ENCODE peak calls at places on chromosome 21, in five cellular contexts. L is stimulated activated CD4-positive, alpha-beta T cell treated with anti-CD3 and anti-CD28 coated beads, Interleukin-15, amount 100 ng/mL, for 1 hour; Y is caudate nucleus; B is HTR-8/SVneo; S is astrocyte. U is an unnamed sample.

GRCh38 chr21:42525228-42525604 is 11.6 kb downstream of the SLC37A1 start:
- DNase-seq in L (no peak), Y (no peak), B (no peak), S (no peak), U (no peak)

GRCh38 chr21:38760017-38760761 is 45.5 kb upstream of the ETS2 start:
- DNase-seq in L (no peak), Y (no peak), B (no peak), S (peak; percentile 77), U (no peak)

GRCh38 chr21:28091500-28091899 is 901.2 kb downstream of the LTN1 start:
- DNase-seq in L (no peak), Y (no peak), B (no peak), S (no peak), U (no peak)

GRCh38 chr21:18986197-18986596 is 582.6 kb upstream of the TMPRSS15 start:
- DNase-seq in L (no peak), Y (no peak), B (no peak), S (no peak), U (no peak)

GRCh38 chr21:45450741-45451740 is 46.1 kb downstream of the COL18A1 start:
- DNase-seq in L (no peak), Y (no peak), B (no peak), S (peak; percentile 23), U (no peak)

GRCh38 chr21:26405735-26406361 is 167.2 kb downstream of the CYYR1 start:
- DNase-seq in L (no peak), Y (no peak), B (peak; percentile 67), S (peak; percentile 88), U (no peak)

GRCh38 chr21:44527156-44527982 is 12.6 kb downstream of the KRTAP10-1 start:
- DNase-seq in L (no peak), Y (no peak), B (no peak), S (no peak), U (no peak)

GRCh38 chr21:16330340-16331319 is 600.8 kb downstream of the USP25 start:
- DNase-seq in L (no peak), Y (no peak), B (peak; percentile 23), S (peak; percentile 62), U (no peak)

GRCh38 chr21:36773111-36773510 is 74.2 kb downstream of the SIM2 start:
- DNase-seq in L (no peak), Y (peak; percentile 28), B (no peak), S (peak; percentile 86), U (no peak)

GRCh38 chr21:43361493-43362296 is 65.2 kb downstream of the SIK1 start:
- DNase-seq in L (no peak), Y (no peak), B (no peak), S (no peak), U (no peak)

GRCh38 chr21:29258626-29259335 is 39.9 kb upstream of the BACH1 start:
- DNase-seq in L (no peak), Y (no peak), B (peak; percentile 74), S (peak; percentile 86), U (no peak)

GRCh38 chr21:36909901-36910561 is 56.4 kb downstream of the HLCS start:
- DNase-seq in L (no peak), Y (no peak), B (peak; percentile 88), S (peak; percentile 99), U (no peak)

GRCh38 chr21:31181089-31181757 is 142.9 kb upstream of the KRTAP19-8 start:
- DNase-seq in L (no peak), Y (no peak), B (no peak), S (no peak), U (no peak)

GRCh38 chr21:24716306-24716918 is 890.9 kb downstream of the MRPL39 start:
- DNase-seq in L (no peak), Y (no peak), B (no peak), S (no peak), U (no peak)

GRCh38 chr21:44927587-44928461 is 7.1 kb upstream of the ITGB2 start:
- DNase-seq in L (peak; percentile 75), Y (peak; percentile 59), B (peak; percentile 73), S (peak; percentile 55), U (no peak)

GRCh38 chr21:41895643-41896493 is 16.7 kb upstream of the PRDM15 start:
- DNase-seq in L (peak; percentile 21), Y (no peak), B (no peak), S (peak; percentile 18), U (no peak)

GRCh38 chr21:33229099-33229775 is 501 bp upstream of the IFNAR2 start:
- DNase-seq in L (no peak), Y (no peak), B (no peak), S (no peak), U (no peak)

GRCh38 chr21:45601551-45601950 is 42.0 kb upstream of the PCBP3 start:
- DNase-seq in L (no peak), Y (no peak), B (no peak), S (no peak), U (no peak)

GRCh38 chr21:14901482-14901958 is 163.3 kb downstream of the NRIP1 start:
- DNase-seq in L (no peak), Y (no peak), B (no peak), S (peak; percentile 99), U (no peak)

GRCh38 chr21:30478015-30478414 is 2.2 kb downstream of the KRTAP19-1 start:
- DNase-seq in L (no peak), Y (no peak), B (no peak), S (no peak), U (no peak)

GRCh38 chr21:36297555-36297937 is 22.5 kb upstream of the MORC3 start:
- DNase-seq in L (no peak), Y (no peak), B (no peak), S (no peak), U (no peak)

GRCh38 chr21:35156293-35156976 is 107.3 kb upstream of the RUNX1 start:
- DNase-seq in L (no peak), Y (no peak), B (no peak), S (no peak), U (no peak)

GRCh38 chr21:34795152-34796141 is 126.7 kb downstream of the CLIC6 start:
- DNase-seq in L (no peak), Y (no peak), B (no peak), S (peak; percentile 78), U (no peak)

GRCh38 chr21:17370750-17371325 is 142.0 kb upstream of the CXADR start:
- DNase-seq in L (no peak), Y (no peak), B (no peak), S (no peak), U (no peak)

GRCh38 chr21:35616090-35616489 is 444.2 kb downstream of the SETD4 start:
- DNase-seq in L (no peak), Y (no peak), B (no peak), S (peak; percentile 39), U (no peak)

GRCh38 chr21:36063375-36064084 is 3.2 kb upstream of the SETD4 start:
- DNase-seq in L (no peak), Y (no peak), B (no peak), S (no peak), U (no peak)

GRCh38 chr21:16420086-16420724 is 690.4 kb downstream of the USP25 start:
- DNase-seq in L (no peak), Y (peak; percentile 3), B (peak; percentile 8), S (peak; percentile 67), U (no peak)

GRCh38 chr21:37119421-37120218 is 46.6 kb downstream of the TTC3 start:
- DNase-seq in L (no peak), Y (no peak), B (no peak), S (peak; percentile 11), U (no peak)

GRCh38 chr21:42311160-42311559 is 4.0 kb downstream of the TFF3 start:
- DNase-seq in L (no peak), Y (no peak), B (no peak), S (no peak), U (no peak)

GRCh38 chr21:39502631-39503030 is 50.9 kb downstream of the SH3BGR start:
- DNase-seq in L (no peak), Y (no peak), B (no peak), S (no peak), U (peak; percentile 28)

GRCh38 chr21:29264721-29265120 is 34.0 kb upstream of the BACH1 start:
- DNase-seq in L (no peak), Y (no peak), B (no peak), S (no peak), U (no peak)

GRCh38 chr21:44551290-44552015 is at the start of gene KRTAP10-2:
- DNase-seq in L (no peak), Y (no peak), B (no peak), S (no peak), U (no peak)

GRCh38 chr21:31354604-31355443 is 10.8 kb upstream of the TIAM1 start:
- DNase-seq in L (peak; percentile 65), Y (no peak), B (peak; percentile 51), S (peak; percentile 98), U (no peak)

GRCh38 chr21:45331521-45332257 is 44.0 kb upstream of the POFUT2 start:
- DNase-seq in L (no peak), Y (no peak), B (no peak), S (no peak), U (no peak)

GRCh38 chr21:44065428-44065827 is 41.8 kb upstream of the PWP2 start:
- DNase-seq in L (peak; percentile 50), Y (no peak), B (no peak), S (peak; percentile 9), U (no peak)

GRCh38 chr21:14825405-14826032 is 239.3 kb downstream of the NRIP1 start:
- DNase-seq in L (no peak), Y (no peak), B (no peak), S (no peak), U (no peak)

GRCh38 chr21:44347911-44348451 is 5.4 kb upstream of the TRPM2 start:
- DNase-seq in L (no peak), Y (no peak), B (no peak), S (no peak), U (no peak)